ENCODE peak calls at places on chromosomes 4 and X, in nine cellular contexts. O, I, V, F, E, W, D, X and R are unnamed samples.

GRCh38 chrX:40821780-40822179 is 86.4 kb upstream of the MED14 start:
- DNase-seq in O (no peak), I (no peak), V (no peak), F (no peak), E (no peak), W (no peak), D (no peak), X (no peak), R (no peak)

GRCh38 chr4:37762294-37763163 is 64.0 kb upstream of the PGM2 start:
- DNase-seq in O (no peak), I (no peak), V (no peak), F (peak), E (peak), W (no peak), D (no peak), X (no peak), R (no peak)

GRCh38 chr4:85681194-85681803 is 206.3 kb downstream of the ARHGAP24 start:
- DNase-seq in O (no peak), I (no peak), V (no peak), F (peak), E (peak), W (no peak), D (no peak), X (no peak), R (peak)

GRCh38 chr4:71518283-71518989 is 179.6 kb downstream of the SLC4A4 start:
- DNase-seq in O (no peak), I (no peak), V (no peak), F (no peak), E (no peak), W (no peak), D (no peak), X (no peak), R (no peak)

GRCh38 chr4:156830356-156830755 is 141.2 kb downstream of the PDGFC start:
- DNase-seq in O (no peak), I (no peak), V (no peak), F (peak), E (peak), W (no peak), D (no peak), X (no peak), R (no peak)

GRCh38 chrX:10085223-10085622 is 71.6 kb upstream of the CLCN4 start:
- DNase-seq in O (no peak), I (no peak), V (no peak), F (peak), E (no peak), W (no peak), D (no peak), X (no peak), R (no peak)

GRCh38 chr4:187656953-187657352 is 338.6 kb upstream of the ZFP42 start:
- DNase-seq in O (no peak), I (no peak), V (no peak), F (no peak), E (peak), W (no peak), D (no peak), X (no peak), R (no peak)

GRCh38 chr4:183401473-183401872 is 43.0 kb upstream of the CDKN2AIP start:
- DNase-seq in O (no peak), I (no peak), V (no peak), F (no peak), E (no peak), W (no peak), D (no peak), X (no peak), R (no peak)

GRCh38 chr4:123517971-123518370 is 121.4 kb downstream of the SPRY1 start:
- DNase-seq in O (no peak), I (no peak), V (no peak), F (no peak), E (peak), W (no peak), D (no peak), X (no peak), R (no peak)

GRCh38 chrX:37787353-37787869 is 7.6 kb downstream of the CYBB start:
- DNase-seq in O (no peak), I (no peak), V (no peak), F (no peak), E (no peak), W (no peak), D (no peak), X (no peak), R (no peak)

GRCh38 chrX:69505772-69506616 is 1.9 kb downstream of the NALF2 start:
- DNase-seq in O (no peak), I (no peak), V (no peak), F (no peak), E (no peak), W (no peak), D (no peak), X (no peak), R (no peak)

GRCh38 chrX:19699151-19699550 is 183.8 kb upstream of the MAP3K15 start:
- DNase-seq in O (no peak), I (no peak), V (no peak), F (no peak), E (no peak), W (no peak), D (no peak), X (no peak), R (no peak)

GRCh38 chr4:76665139-76665538 is 230.1 kb downstream of the SHROOM3 start:
- DNase-seq in O (no peak), I (no peak), V (no peak), F (peak), E (peak), W (no peak), D (no peak), X (no peak), R (no peak)

GRCh38 chr4:135718019-135718418 is 1516.4 kb upstream of the PABPC4L start:
- DNase-seq in O (no peak), I (no peak), V (no peak), F (no peak), E (peak), W (no peak), D (no peak), X (no peak), R (no peak)